ENCODE peak calls at places on chromosomes 7 and 10, in four cellular contexts. One of them, this sample, is unnamed.

GRCh38 chr7:74627699-74628411 is 29.7 kb upstream of the GTF2I start:
- DNase-seq in stimulated activated CD8-positive, alpha-beta memory T cell treated with anti-CD3 and anti-CD28 coated beads, Interleukin-4, amount 100 ng/mL, for 24 hours: no peak
- DNase-seq in pancreas: no peak
- DNase-seq in NCI-H2029 treated with DMSO at 0.1 percent for 48 hours: peak
- DNase-seq in this sample: peak

GRCh38 chr10:25547391-25547790 is 372.6 kb downstream of the GPR158 start:
- DNase-seq in stimulated activated CD8-positive, alpha-beta memory T cell treated with anti-CD3 and anti-CD28 coated beads, Interleukin-4, amount 100 ng/mL, for 24 hours: no peak
- DNase-seq in pancreas: no peak
- DNase-seq in NCI-H2029 treated with DMSO at 0.1 percent for 48 hours: no peak
- DNase-seq in this sample: no peak

GRCh38 chr10:90968448-90969086 is 47.7 kb upstream of the ANKRD1 start:
- DNase-seq in stimulated activated CD8-positive, alpha-beta memory T cell treated with anti-CD3 and anti-CD28 coated beads, Interleukin-4, amount 100 ng/mL, for 24 hours: no peak
- DNase-seq in pancreas: no peak
- DNase-seq in NCI-H2029 treated with DMSO at 0.1 percent for 48 hours: no peak
- DNase-seq in this sample: no peak

GRCh38 chr7:132488634-132489302 is 87.5 kb downstream of the PLXNA4 start:
- DNase-seq in stimulated activated CD8-positive, alpha-beta memory T cell treated with anti-CD3 and anti-CD28 coated beads, Interleukin-4, amount 100 ng/mL, for 24 hours: no peak
- DNase-seq in pancreas: no peak
- DNase-seq in NCI-H2029 treated with DMSO at 0.1 percent for 48 hours: no peak
- DNase-seq in this sample: no peak

GRCh38 chr7:23418046-23418445 is 52.2 kb downstream of the IGF2BP3 start:
- DNase-seq in stimulated activated CD8-positive, alpha-beta memory T cell treated with anti-CD3 and anti-CD28 coated beads, Interleukin-4, amount 100 ng/mL, for 24 hours: no peak
- DNase-seq in pancreas: no peak
- DNase-seq in NCI-H2029 treated with DMSO at 0.1 percent for 48 hours: no peak
- DNase-seq in this sample: no peak

GRCh38 chr10:114686013-114686412 is 27.9 kb upstream of the ABLIM1 start:
- DNase-seq in stimulated activated CD8-positive, alpha-beta memory T cell treated with anti-CD3 and anti-CD28 coated beads, Interleukin-4, amount 100 ng/mL, for 24 hours: no peak
- DNase-seq in pancreas: no peak
- DNase-seq in NCI-H2029 treated with DMSO at 0.1 percent for 48 hours: no peak
- DNase-seq in this sample: no peak

GRCh38 chr10:70558871-70559810 is 43.4 kb downstream of the PRF1 start:
- DNase-seq in stimulated activated CD8-positive, alpha-beta memory T cell treated with anti-CD3 and anti-CD28 coated beads, Interleukin-4, amount 100 ng/mL, for 24 hours: peak
- DNase-seq in pancreas: peak
- DNase-seq in NCI-H2029 treated with DMSO at 0.1 percent for 48 hours: no peak
- DNase-seq in this sample: no peak

GRCh38 chr10:80202934-80203834 is 2.2 kb downstream of the ANXA11 start:
- DNase-seq in stimulated activated CD8-positive, alpha-beta memory T cell treated with anti-CD3 and anti-CD28 coated beads, Interleukin-4, amount 100 ng/mL, for 24 hours: peak
- DNase-seq in pancreas: no peak
- DNase-seq in NCI-H2029 treated with DMSO at 0.1 percent for 48 hours: no peak
- DNase-seq in this sample: peak

GRCh38 chr7:83985766-83986165 is 208.8 kb downstream of the SEMA3A start:
- DNase-seq in stimulated activated CD8-positive, alpha-beta memory T cell treated with anti-CD3 and anti-CD28 coated beads, Interleukin-4, amount 100 ng/mL, for 24 hours: no peak
- DNase-seq in pancreas: no peak
- DNase-seq in NCI-H2029 treated with DMSO at 0.1 percent for 48 hours: no peak
- DNase-seq in this sample: no peak

GRCh38 chr10:4829954-4830353 is 3.9 kb downstream of the AKR1E2 start:
- DNase-seq in stimulated activated CD8-positive, alpha-beta memory T cell treated with anti-CD3 and anti-CD28 coated beads, Interleukin-4, amount 100 ng/mL, for 24 hours: no peak
- DNase-seq in pancreas: no peak
- DNase-seq in NCI-H2029 treated with DMSO at 0.1 percent for 48 hours: no peak
- DNase-seq in this sample: no peak

GRCh38 chr7:130157700-130158099 is 47.5 kb downstream of the TMEM209 start:
- DNase-seq in stimulated activated CD8-positive, alpha-beta memory T cell treated with anti-CD3 and anti-CD28 coated beads, Interleukin-4, amount 100 ng/mL, for 24 hours: no peak
- DNase-seq in pancreas: no peak
- DNase-seq in NCI-H2029 treated with DMSO at 0.1 percent for 48 hours: no peak
- DNase-seq in this sample: no peak

GRCh38 chr10:15745748-15746147 is 26.0 kb upstream of the ITGA8 start:
- DNase-seq in stimulated activated CD8-positive, alpha-beta memory T cell treated with anti-CD3 and anti-CD28 coated beads, Interleukin-4, amount 100 ng/mL, for 24 hours: no peak
- DNase-seq in pancreas: no peak
- DNase-seq in NCI-H2029 treated with DMSO at 0.1 percent for 48 hours: no peak
- DNase-seq in this sample: no peak

GRCh38 chr7:26141077-26141476 is 10.9 kb upstream of the NFE2L3 start:
- DNase-seq in stimulated activated CD8-positive, alpha-beta memory T cell treated with anti-CD3 and anti-CD28 coated beads, Interleukin-4, amount 100 ng/mL, for 24 hours: no peak
- DNase-seq in pancreas: no peak
- DNase-seq in NCI-H2029 treated with DMSO at 0.1 percent for 48 hours: no peak
- DNase-seq in this sample: no peak

GRCh38 chr10:97574374-97575100 is 2.0 kb downstream of the ANKRD2 start:
- DNase-seq in stimulated activated CD8-positive, alpha-beta memory T cell treated with anti-CD3 and anti-CD28 coated beads, Interleukin-4, amount 100 ng/mL, for 24 hours: no peak
- DNase-seq in pancreas: no peak
- DNase-seq in NCI-H2029 treated with DMSO at 0.1 percent for 48 hours: peak
- DNase-seq in this sample: peak

GRCh38 chr7:91603707-91604106 is 276.8 kb downstream of the MTERF1 start:
- DNase-seq in stimulated activated CD8-positive, alpha-beta memory T cell treated with anti-CD3 and anti-CD28 coated beads, Interleukin-4, amount 100 ng/mL, for 24 hours: no peak
- DNase-seq in pancreas: no peak
- DNase-seq in NCI-H2029 treated with DMSO at 0.1 percent for 48 hours: no peak
- DNase-seq in this sample: no peak

GRCh38 chr7:156780724-156781455 is 112.1 kb downstream of the LMBR1 start:
- DNase-seq in stimulated activated CD8-positive, alpha-beta memory T cell treated with anti-CD3 and anti-CD28 coated beads, Interleukin-4, amount 100 ng/mL, for 24 hours: no peak
- DNase-seq in pancreas: no peak
- DNase-seq in NCI-H2029 treated with DMSO at 0.1 percent for 48 hours: no peak
- DNase-seq in this sample: no peak

GRCh38 chr10:103659674-103660363 is 166.3 kb downstream of the NEURL1 start:
- DNase-seq in stimulated activated CD8-positive, alpha-beta memory T cell treated with anti-CD3 and anti-CD28 coated beads, Interleukin-4, amount 100 ng/mL, for 24 hours: no peak
- DNase-seq in pancreas: peak
- DNase-seq in NCI-H2029 treated with DMSO at 0.1 percent for 48 hours: peak
- DNase-seq in this sample: peak

GRCh38 chr7:112449353-112449752 is 907 bp upstream of the IFRD1 start:
- DNase-seq in stimulated activated CD8-positive, alpha-beta memory T cell treated with anti-CD3 and anti-CD28 coated beads, Interleukin-4, amount 100 ng/mL, for 24 hours: peak
- DNase-seq in pancreas: no peak
- DNase-seq in NCI-H2029 treated with DMSO at 0.1 percent for 48 hours: peak
- DNase-seq in this sample: no peak

This sample was measured in prostate gland.